ENCODE peak calls at places on chromosomes 1 and 21, in eight cellular contexts. J is skeletal muscle cell; M is amniotic stem cell; P is activated CD8-positive, alpha-beta memory T cell treated with anti-CD3 and anti-CD28 coated beads for 48 hours; N is HFF-Myc; K is K562; I is neural crest cell; A is activated CD8-positive, alpha-beta T cell treated with anti-CD3 and anti-CD28 coated beads, Interleukin-2, amount 10 ng/mL, durations not matched to agents 7 days and 5 days. X is an unnamed sample.

GRCh38 chr1:174297351-174297750 is 138.0 kb downstream of the RABGAP1L start:
- DNase-seq in J (no peak), M (no peak), P (no peak), N (no peak), K (no peak), I (no peak), A (no peak), X (peak)

GRCh38 chr21:38478782-38479181 is 19.5 kb downstream of the ERG start:
- DNase-seq in J (no peak), M (no peak), P (no peak), N (no peak), K (no peak), I (no peak), A (no peak), X (no peak)

GRCh38 chr1:98661544-98662353 is at the start of gene SNX7:
- DNase-seq in J (peak), M (peak), P (no peak), N (no peak), K (peak), I (peak), A (no peak), X (peak)

GRCh38 chr1:22131875-22132486 is 10.9 kb downstream of the WNT4 start:
- DNase-seq in J (no peak), M (no peak), P (peak), N (no peak), K (peak), I (peak), A (peak), X (peak)

GRCh38 chr21:45548711-45549491 is 6.7 kb upstream of the SLC19A1 start:
- DNase-seq in J (no peak), M (no peak), P (no peak), N (no peak), K (no peak), I (no peak), A (no peak), X (no peak)

GRCh38 chr1:15950763-15951295 is 25.1 kb downstream of the ZBTB17 start:
- DNase-seq in J (no peak), M (no peak), P (peak), N (no peak), K (peak), I (no peak), A (peak), X (no peak)

GRCh38 chr1:185696419-185697150 is 37.6 kb upstream of the HMCN1 start:
- DNase-seq in J (no peak), M (no peak), P (no peak), N (no peak), K (no peak), I (no peak), A (no peak), X (no peak)

GRCh38 chr1:150165622-150166612 is 16.2 kb downstream of the PLEKHO1 start:
- DNase-seq in J (no peak), M (no peak), P (no peak), N (no peak), K (peak), I (peak), A (peak), X (no peak)

GRCh38 chr21:37700641-37701202 is 215.5 kb downstream of the KCNJ6 start:
- DNase-seq in J (peak), M (peak), P (no peak), N (peak), K (peak), I (peak), A (peak), X (peak)

GRCh38 chr1:234708700-234709395 is 98.9 kb upstream of the IRF2BP2 start:
- DNase-seq in J (no peak), M (no peak), P (no peak), N (no peak), K (no peak), I (no peak), A (no peak), X (no peak)

GRCh38 chr1:179781962-179782361 is 38.9 kb downstream of the FAM163A start:
- DNase-seq in J (no peak), M (no peak), P (no peak), N (no peak), K (no peak), I (no peak), A (no peak), X (no peak)

GRCh38 chr1:23957096-23957495 is 2.5 kb upstream of the PNRC2 start:
- DNase-seq in J (no peak), M (no peak), P (no peak), N (no peak), K (no peak), I (no peak), A (no peak), X (no peak)

GRCh38 chr1:223714421-223714724 is 2.0 kb downstream of the CAPN2 start:
- DNase-seq in J (no peak), M (no peak), P (no peak), N (no peak), K (no peak), I (no peak), A (no peak), X (no peak)

GRCh38 chr1:54375331-54376084 is 30.7 kb downstream of the SSBP3 start:
- DNase-seq in J (no peak), M (no peak), P (no peak), N (no peak), K (peak), I (no peak), A (no peak), X (no peak)

GRCh38 chr21:45330075-45330781 is 42.5 kb upstream of the POFUT2 start:
- DNase-seq in J (peak), M (peak), P (no peak), N (no peak), K (no peak), I (no peak), A (no peak), X (no peak)

GRCh38 chr1:94666797-94667196 is 125.2 kb upstream of the F3 start:
- DNase-seq in J (no peak), M (no peak), P (no peak), N (no peak), K (no peak), I (no peak), A (no peak), X (no peak)